ENCODE peak calls at places on chromosome 1, in eight cellular contexts. R is adrenal gland, L is body of pancreas, S is fibroblast of lung, A is PC-3, Q is breast epithelium, V is foreskin keratinocyte, E is sigmoid colon. B is an unnamed sample. For H3K4me1, the result is how much of the 10 kb centered on the place peaks cover.

GRCh38 chr1:213564215-213564659 is 423.5 kb upstream of the PROX1 start:
- DNase-seq in R (peak), L (peak), S (no peak), A (peak), Q (no peak), V (peak), E (no peak), B (no peak)

GRCh38 chr1:187237542-187237941 is 408.8 kb downstream of the PLA2G4A start:
- DNase-seq in R (no peak), L (no peak), S (no peak), A (no peak), Q (no peak), V (no peak), E (no peak), B (no peak)

GRCh38 chr1:44044071-44044801 is 13.0 kb upstream of the SLC6A9 start:
- DNase-seq in R (peak), L (no peak), S (no peak), A (peak), Q (no peak), V (no peak), E (no peak), B (no peak)

GRCh38 chr1:19765623-19766022 is 34.1 kb downstream of the TMCO4 start:
- DNase-seq in R (peak), L (no peak), S (peak), A (peak), Q (no peak), V (peak), E (no peak), B (no peak)

GRCh38 chr1:243312962-243313634 is 57.3 kb downstream of the SDCCAG8 start:
- DNase-seq in R (no peak), L (no peak), S (no peak), A (no peak), Q (no peak), V (peak), E (no peak), B (no peak)

GRCh38 chr1:115432061-115432460 is 94.0 kb upstream of the NGF start:
- DNase-seq in R (no peak), L (no peak), S (peak), A (peak), Q (no peak), V (no peak), E (no peak), B (no peak)

GRCh38 chr1:2174348-2175054 is 20.1 kb downstream of the FAAP20 start:
- DNase-seq in R (peak), L (peak), S (peak), A (peak), Q (no peak), V (peak), E (peak), B (no peak)

GRCh38 chr1:56435434-56436337 is 143.7 kb downstream of the PLPP3 start:
- DNase-seq in R (no peak), L (no peak), S (no peak), A (no peak), Q (no peak), V (no peak), E (no peak), B (no peak)

GRCh38 chr1:76148460-76148859 is 73.9 kb downstream of the ST6GALNAC3 start:
- DNase-seq in R (no peak), L (no peak), S (no peak), A (no peak), Q (no peak), V (no peak), E (no peak), B (no peak)

GRCh38 chr1:206558794-206559660 is 51.7 kb downstream of the RASSF5 start:
- DNase-seq in R (no peak), L (no peak), S (no peak), A (no peak), Q (no peak), V (no peak), E (no peak), B (no peak)

GRCh38 chr1:3101127-3101939 is 32.3 kb downstream of the PRDM16 start:
- DNase-seq in R (no peak), L (no peak), S (no peak), A (no peak), Q (no peak), V (no peak), E (no peak), B (no peak)

GRCh38 chr1:54517536-54517935 is 30.5 kb upstream of the ACOT11 start:
- DNase-seq in R (no peak), L (no peak), S (no peak), A (no peak), Q (no peak), V (no peak), E (no peak), B (no peak)

GRCh38 chr1:9181990-9182783 is 52.4 kb upstream of the H6PD start:
- DNase-seq in R (peak), L (peak), S (peak), A (peak), Q (no peak), V (peak), E (no peak), B (no peak)

GRCh38 chr1:193069748-193070394 is 10.5 kb downstream of the RO60 start:
- DNase-seq in R (no peak), L (no peak), S (peak), A (peak), Q (no peak), V (no peak), E (no peak), B (no peak)

GRCh38 chr1:205563927-205564441 is 59.5 kb downstream of the CDK18 start:
- DNase-seq in R (no peak), L (no peak), S (no peak), A (peak), Q (peak), V (no peak), E (peak), B (no peak)

GRCh38 chr1:232805269-232806070 is at the start of gene MAP10:
- DNase-seq in R (peak), L (peak), S (peak), A (no peak), Q (peak), V (peak), E (peak), B (peak)

GRCh38 chr1:29711582-29712274 is 475.4 kb downstream of the PTPRU start:
- DNase-seq in R (no peak), L (no peak), S (peak), A (peak), Q (no peak), V (no peak), E (no peak), B (no peak)

GRCh38 chr1:181135462-181135781 is 46.9 kb downstream of the IER5 start:
- DNase-seq in R (no peak), L (no peak), S (peak), A (peak), Q (no peak), V (no peak), E (no peak), B (no peak)

GRCh38 chr1:206766251-206766856 is 4.2 kb upstream of the IL19 start:
- DNase-seq in R (peak), L (no peak), S (peak), A (peak), Q (no peak), V (no peak), E (peak), B (no peak)

GRCh38 chr1:152018537-152018936 is 18.3 kb downstream of the S100A11 start:
- DNase-seq in R (no peak), L (no peak), S (no peak), A (peak), Q (no peak), V (no peak), E (no peak), B (no peak)

GRCh38 chr1:152015766-152016165 is 21.0 kb downstream of the S100A11 start:
- DNase-seq in R (no peak), L (no peak), S (no peak), A (no peak), Q (no peak), V (no peak), E (no peak), B (no peak)

GRCh38 chr1:152014943-152015342 is 21.3 kb upstream of the S100A10 start:
- DNase-seq in R (no peak), L (no peak), S (no peak), A (no peak), Q (no peak), V (no peak), E (no peak), B (no peak)

GRCh38 chr1:152009691-152010090 is 16.0 kb upstream of the S100A10 start:
- DNase-seq in R (no peak), L (no peak), S (no peak), A (no peak), Q (no peak), V (no peak), E (no peak), B (no peak)

DNA sequence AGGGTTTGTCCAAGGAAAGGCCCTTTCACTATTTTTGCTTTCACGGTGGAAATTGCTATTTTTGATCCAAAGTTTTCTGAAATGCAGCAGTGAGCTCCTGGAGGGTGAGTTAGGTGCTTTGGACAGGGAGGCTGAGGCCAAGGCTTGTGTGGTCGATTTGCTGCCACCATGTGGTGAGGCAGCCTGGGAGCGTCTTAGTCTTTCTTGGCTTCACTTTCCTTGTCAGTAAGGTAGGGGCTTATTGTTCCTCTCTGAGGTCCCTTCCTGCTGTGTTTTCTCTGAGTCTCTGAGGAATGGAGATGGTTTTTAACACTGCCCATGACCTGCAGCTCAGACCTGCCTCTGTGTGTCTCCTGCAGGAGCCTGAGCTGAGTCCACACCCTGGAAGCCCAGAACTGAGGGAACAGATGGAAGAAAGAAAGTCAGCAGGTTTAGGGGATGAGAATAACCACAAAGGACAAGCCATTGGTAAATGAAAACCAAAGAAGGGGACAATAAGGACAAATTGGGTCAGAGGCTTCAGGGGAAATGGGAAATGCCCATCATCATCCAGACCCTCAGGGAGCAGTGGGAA is 20.1 kb upstream of the S100A10 start:
- DNase-seq in R (peak), L (peak), S (no peak), A (peak), Q (no peak), V (no peak), E (no peak), B (no peak)
- TF ChIP-seq CTCF in R (no peak), L (no peak), S (peak), A (peak), Q (no peak), V (peak), E (peak), B (peak)

DNA sequence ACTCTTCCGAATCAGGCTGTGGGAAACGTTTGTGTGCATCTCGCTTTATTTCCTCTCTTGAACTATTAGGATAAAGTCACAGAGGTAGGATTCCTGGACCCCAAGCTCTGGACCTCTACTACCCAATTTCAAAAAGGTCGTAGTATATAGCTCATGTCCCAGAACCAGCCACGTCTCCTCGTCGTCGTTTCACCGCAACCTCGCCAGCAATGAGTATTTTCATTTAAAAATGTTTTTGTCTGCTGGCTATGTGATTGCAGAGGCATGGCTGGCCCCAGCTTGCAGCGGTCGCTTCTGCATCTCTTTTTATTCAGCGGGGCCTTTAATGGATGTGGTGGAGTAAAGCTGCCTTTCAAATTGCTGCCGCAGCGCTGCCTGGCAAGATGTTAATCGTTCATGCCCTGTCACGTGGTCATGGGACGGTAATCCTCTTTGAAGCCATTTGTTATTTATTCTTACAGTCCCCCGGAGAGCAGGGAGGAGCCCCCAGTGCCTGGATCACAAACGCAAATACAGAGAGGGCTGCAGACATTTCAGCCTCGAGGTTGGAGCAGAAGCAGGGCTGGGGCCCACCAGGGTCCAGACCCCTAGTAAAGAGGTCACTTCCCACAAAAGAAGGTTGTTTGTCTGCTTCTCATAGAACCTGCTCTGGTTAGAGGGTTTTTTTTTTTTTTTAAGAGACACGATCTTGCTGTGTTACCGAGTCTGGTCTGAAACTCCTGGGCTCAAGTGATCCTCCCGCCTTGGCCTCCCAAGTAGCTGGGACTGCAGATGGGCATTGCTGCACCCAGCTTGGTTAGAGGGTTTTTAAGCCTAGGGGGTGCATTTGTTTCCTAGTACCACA is 11.6 kb upstream of the NPHP4 start:
- DNase-seq in R (no peak), L (peak), S (no peak), A (no peak), Q (no peak), V (no peak), E (peak), B (no peak)
- H3K4me1 ChIP-seq in R (under half), L (under half), S (under half), A (under half), Q (under half), V (under half), E (under half), B (under half)

GRCh38 chr1:210483821-210484220 is 155.1 kb downstream of the HHAT start:
- DNase-seq in R (no peak), L (no peak), S (no peak), A (no peak), Q (no peak), V (peak), E (no peak), B (no peak)
- TF ChIP-seq CTCF in R (no peak), L (no peak), S (no peak), A (no peak), Q (no peak), V (no peak), E (no peak), B (no peak)

GRCh38 chr1:87368907-87369306 is 40.2 kb downstream of the LMO4 start:
- DNase-seq in R (no peak), L (no peak), S (no peak), A (no peak), Q (no peak), V (no peak), E (no peak), B (no peak)

GRCh38 chr1:87367549-87367948 is 38.9 kb downstream of the LMO4 start:
- DNase-seq in R (no peak), L (no peak), S (no peak), A (no peak), Q (no peak), V (no peak), E (no peak), B (no peak)

GRCh38 chr1:87369736-87370135 is 41.1 kb downstream of the LMO4 start:
- DNase-seq in R (no peak), L (no peak), S (no peak), A (no peak), Q (no peak), V (no peak), E (no peak), B (no peak)

GRCh38 chr1:87370519-87370918 is 41.8 kb downstream of the LMO4 start:
- DNase-seq in R (no peak), L (no peak), S (no peak), A (no peak), Q (no peak), V (no peak), E (no peak), B (no peak)
- H3K4me1 ChIP-seq in R (under half), L (under half), S (under half), A (under half), Q (under half), V (under half), E (under half), B (under half)

GRCh38 chr1:107787299-107787698 is 177.7 kb downstream of the VAV3 start:
- DNase-seq in R (no peak), L (peak), S (no peak), A (no peak), Q (no peak), V (no peak), E (no peak), B (no peak)
- TF ChIP-seq CTCF in R (no peak), L (no peak), S (peak), A (no peak), Q (no peak), V (peak), E (no peak), B (peak)

GRCh38 chr1:184854036-184854435 is 99.4 kb upstream of the EDEM3 start:
- DNase-seq in R (no peak), L (no peak), S (no peak), A (no peak), Q (no peak), V (no peak), E (no peak), B (no peak)

GRCh38 chr1:184851822-184852746 is 97.4 kb upstream of the EDEM3 start:
- DNase-seq in R (no peak), L (no peak), S (no peak), A (no peak), Q (no peak), V (no peak), E (no peak), B (no peak)

GRCh38 chr1:184859381-184860105 is 104.9 kb upstream of the EDEM3 start:
- DNase-seq in R (no peak), L (no peak), S (no peak), A (no peak), Q (no peak), V (no peak), E (no peak), B (no peak)

GRCh38 chr1:184858288-184858687 is 103.6 kb upstream of the EDEM3 start:
- DNase-seq in R (no peak), L (no peak), S (no peak), A (no peak), Q (no peak), V (no peak), E (no peak), B (no peak)

DNA sequence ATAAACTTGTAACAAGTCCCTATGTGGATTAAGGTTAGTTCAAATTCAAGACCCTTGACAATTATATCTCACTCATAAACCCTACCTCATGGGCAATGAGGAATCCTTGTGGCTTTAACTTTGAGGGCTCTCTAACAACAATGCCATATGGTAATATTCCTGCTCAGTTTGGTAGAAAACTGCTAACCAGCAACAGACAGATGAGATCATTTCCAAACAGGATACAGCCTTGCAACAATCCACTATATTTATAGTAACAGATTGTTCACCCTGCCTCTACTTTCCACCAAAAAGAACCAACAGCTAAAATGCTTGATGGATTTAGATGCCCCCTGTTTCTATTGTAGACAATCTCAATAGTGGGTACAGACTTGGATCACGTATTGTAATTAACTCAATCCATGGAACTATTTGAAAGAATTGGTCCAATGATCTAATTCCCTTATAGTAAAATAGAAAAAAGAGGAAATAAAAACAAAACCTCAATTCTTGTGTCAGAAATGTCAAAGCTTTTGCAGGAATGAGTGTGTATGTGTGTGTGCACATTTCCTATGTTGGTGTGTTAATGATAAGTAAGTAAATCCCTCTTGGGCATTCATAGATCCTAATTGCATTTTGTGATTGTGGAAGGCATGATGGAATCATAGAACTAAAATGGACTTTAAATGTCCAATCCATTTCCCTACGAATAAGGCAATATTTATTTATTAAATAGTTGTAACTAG is 100.0 kb upstream of the EDEM3 start:
- DNase-seq in R (no peak), L (no peak), S (peak), A (no peak), Q (no peak), V (no peak), E (no peak), B (no peak)
- H3K4me1 ChIP-seq in R (under half), L (under half), S (under half), A (under half), Q (under half), V (under half), E (under half), B (under half)

GRCh38 chr1:18324246-18324645 is 156.5 kb upstream of the KLHDC7A start:
- DNase-seq in R (no peak), L (peak), S (no peak), A (no peak), Q (no peak), V (no peak), E (no peak), B (no peak)
- TF ChIP-seq CTCF in R (no peak), L (no peak), S (no peak), A (peak), Q (no peak), V (no peak), E (no peak), B (no peak)

GRCh38 chr1:174680101-174680500 is 232.3 kb downstream of the GPR52 start:
- DNase-seq in R (no peak), L (no peak), S (no peak), A (no peak), Q (no peak), V (no peak), E (no peak), B (no peak)
- H3K4me1 ChIP-seq in R (under half), L (under half), S (under half), A (under half), Q (under half), V (under half), E (under half), B (under half)

GRCh38 chr1:28136636-28137613 is 39.6 kb downstream of the PTAFR start:
- DNase-seq in R (no peak), L (no peak), S (no peak), A (peak), Q (no peak), V (no peak), E (no peak), B (no peak)
- TF ChIP-seq CTCF in R (no peak), L (no peak), S (no peak), A (no peak), Q (no peak), V (no peak), E (no peak), B (no peak)

GRCh38 chr1:183098349-183098748 is 75.1 kb downstream of the LAMC1 start:
- DNase-seq in R (no peak), L (no peak), S (no peak), A (no peak), Q (no peak), V (no peak), E (no peak), B (no peak)

GRCh38 chr1:183094376-183094775 is 71.2 kb downstream of the LAMC1 start:
- DNase-seq in R (no peak), L (no peak), S (peak), A (no peak), Q (no peak), V (no peak), E (no peak), B (no peak)

GRCh38 chr1:183097438-183098051 is 74.3 kb downstream of the LAMC1 start:
- DNase-seq in R (no peak), L (no peak), S (peak), A (no peak), Q (no peak), V (peak), E (no peak), B (no peak)

GRCh38 chr1:183096889-183097288 is 73.7 kb downstream of the LAMC1 start:
- DNase-seq in R (no peak), L (peak), S (peak), A (no peak), Q (no peak), V (no peak), E (peak), B (no peak)

DNA sequence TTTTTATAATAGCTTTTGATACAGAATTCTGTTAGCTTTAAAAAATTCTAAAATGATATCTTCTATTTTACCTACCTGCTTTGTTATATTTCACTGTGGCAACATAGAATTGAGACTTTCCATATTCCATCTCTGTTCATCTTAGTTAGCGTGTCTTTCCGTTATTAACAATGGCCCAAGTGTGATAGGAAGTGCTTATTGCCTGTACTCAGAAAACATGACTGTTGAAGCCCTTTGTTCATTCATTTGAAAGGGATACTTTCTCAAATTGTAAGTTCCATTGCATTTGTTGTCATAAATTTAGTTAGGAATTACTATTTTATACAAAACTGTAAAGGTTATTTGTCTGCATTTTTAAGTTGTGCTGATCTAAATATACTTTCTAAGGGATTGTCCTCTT is 73.1 kb downstream of the LAMC1 start:
- DNase-seq in R (no peak), L (no peak), S (no peak), A (no peak), Q (no peak), V (no peak), E (no peak), B (no peak)
- H3K4me1 ChIP-seq in R (under half), L (under half), S (under half), A (under half), Q (under half), V (under half), E (under half), B (half or more)